ENCODE peak calls at places on chromosomes 4 and X, in six cellular contexts. L is SHP77 treated with DMSO at 0.1 percent for 48 hours; D is GM13977; F is left cardiac atrium; Z is stomach; T is activated CD8-positive, alpha-beta memory T cell treated with anti-CD3 and anti-CD28 coated beads, Interleukin-2, amount 50 U/mL, for 48 hours. B is an unnamed sample.

GRCh38 chrX:133685806-133686205 is 270.5 kb upstream of the GPC4 start:
- DNase-seq in L (no peak), D (no peak), T (no peak), F (no peak), Z (no peak), B (no peak)

GRCh38 chr4:45294464-45294863 is 568.1 kb upstream of the GNPDA2 start:
- DNase-seq in Z (peak), D (no peak), F (no peak), T (no peak), L (no peak), B (no peak)

GRCh38 chrX:151753313-151754041 is 18.9 kb downstream of the CNGA2 start:
- DNase-seq in T (peak), F (peak), D (peak), L (peak), Z (peak), B (peak)

GRCh38 chr4:60078984-60079383 is 1121.1 kb upstream of the ADGRL3 start:
- DNase-seq in D (no peak), F (no peak), L (no peak), Z (no peak), T (no peak), B (no peak)

GRCh38 chrX:107755721-107756120 is 19.9 kb downstream of the TSC22D3 start:
- DNase-seq in L (no peak), D (no peak), Z (no peak), F (no peak), T (no peak), B (no peak)

GRCh38 chr4:145739840-145740239 is 59.9 kb downstream of the C4orf51 start:
- DNase-seq in F (no peak), Z (peak), L (no peak), D (no peak), T (no peak), B (no peak)

GRCh38 chr4:106793933-106794332 is 242.2 kb downstream of the DKK2 start:
- DNase-seq in L (no peak), Z (no peak), T (no peak), D (no peak), F (no peak), B (no peak)

GRCh38 chrX:101659601-101660063 is at the start of gene ARMCX2:
- DNase-seq in L (peak), F (peak), Z (peak), D (peak), T (no peak), B (no peak)

GRCh38 chr4:19689511-19689910 is 562.2 kb upstream of the SLIT2 start:
- DNase-seq in F (no peak), L (no peak), D (no peak), T (no peak), Z (no peak), B (no peak)

GRCh38 chrX:1807301-1807731 is 192.5 kb downstream of the ASMT start:
- DNase-seq in T (no peak), F (no peak), Z (no peak), L (no peak), D (no peak), B (no peak)

GRCh38 chrX:13647709-13648212 is 5.2 kb upstream of the TCEANC start:
- DNase-seq in D (no peak), Z (peak), F (peak), T (peak), L (peak), B (no peak)

GRCh38 chr4:140252144-140252741 is 98.3 kb upstream of the MAML3 start:
- DNase-seq in T (no peak), L (peak), Z (peak), D (no peak), F (no peak), B (no peak)

GRCh38 chr4:30543057-30543456 is 177.1 kb upstream of the PCDH7 start:
- DNase-seq in F (no peak), Z (no peak), L (no peak), T (no peak), D (no peak), B (no peak)

GRCh38 chrX:102129473-102129872 is 4.0 kb downstream of the TCEAL2 start:
- DNase-seq in F (no peak), Z (no peak), D (peak), T (no peak), L (no peak), B (no peak)